ENCODE peak calls at places on chromosomes 1 and 21, in seven cellular contexts. V is colonic mucosa, B is heart right ventricle, H is suprapubic skin, I is GM23248, X is fibroblast of lung, M is NT2/D1. T is an unnamed sample.

GRCh38 chr1:51679435-51679834 is 62.5 kb downstream of the OSBPL9 start:
- DNase-seq in X (no peak), V (no peak), M (no peak), H (no peak), I (peak; percentile 73), B (no peak), T (no peak)

GRCh38 chr1:47914218-47914937 is 82.8 kb downstream of the TRABD2B start:
- DNase-seq in X (no peak), B (no peak), V (no peak), M (no peak), I (no peak), H (no peak), T (no peak)

GRCh38 chr1:150364231-150365003 is 470 bp downstream of the RPRD2 start:
- DNase-seq in V (peak; percentile 76), H (peak; percentile 90), X (peak; percentile 71), B (peak; percentile 82), I (peak; percentile 90), M (peak; percentile 70), T (peak; percentile 79)

GRCh38 chr1:94298861-94299260 is 61.5 kb upstream of the ARHGAP29 start:
- DNase-seq in X (peak; percentile 83), H (peak; percentile 66), I (peak; percentile 65), M (no peak), B (peak; percentile 45), V (no peak), T (no peak)

GRCh38 chr1:85188530-85188929 is 12.3 kb downstream of the SYDE2 start:
- DNase-seq in B (no peak), M (no peak), H (no peak), I (no peak), X (no peak), V (no peak), T (no peak)

GRCh38 chr1:8004803-8005573 is 21.1 kb downstream of the ERRFI1 start:
- DNase-seq in I (peak; percentile 97), M (no peak), B (peak; percentile 56), V (peak; percentile 41), H (peak; percentile 96), X (peak; percentile 99), T (peak; percentile 83)

GRCh38 chr21:17428484-17428869 is 84.4 kb upstream of the CXADR start:
- DNase-seq in I (no peak), X (no peak), M (no peak), H (no peak), B (no peak), V (no peak), T (no peak)

GRCh38 chr1:23619299-23620188 is 60.2 kb upstream of the ID3 start:
- DNase-seq in B (peak; percentile 17), I (peak; percentile 54), V (peak; percentile 84), H (no peak), X (no peak), M (no peak), T (no peak)

GRCh38 chr1:168234846-168235547 is 9.2 kb downstream of the SFT2D2 start:
- DNase-seq in X (peak; percentile 36), B (no peak), I (peak; percentile 77), M (peak; percentile 39), H (no peak), V (no peak), T (no peak)

GRCh38 chr1:186849271-186849671 is 20.5 kb downstream of the PLA2G4A start:
- DNase-seq in X (no peak), I (no peak), B (no peak), M (no peak), H (no peak), V (no peak), T (no peak)

GRCh38 chr1:20837554-20838192 is 50.6 kb upstream of the HP1BP3 start:
- DNase-seq in M (no peak), I (no peak), X (peak; percentile 12), B (no peak), V (no peak), H (no peak), T (no peak)

GRCh38 chr1:17627239-17628052 is 87.9 kb downstream of the ARHGEF10L start:
- DNase-seq in B (no peak), V (no peak), H (no peak), M (no peak), X (no peak), I (no peak), T (no peak)

GRCh38 chr1:188669715-188670114 is 1807.9 kb downstream of the BRINP3 start:
- DNase-seq in V (no peak), X (peak; percentile 38), B (no peak), I (no peak), H (no peak), M (peak; percentile 20), T (no peak)

GRCh38 chr1:154148787-154149186 is 6.1 kb downstream of the NUP210L start:
- DNase-seq in M (no peak), X (no peak), V (no peak), B (no peak), I (peak; percentile 20), H (no peak), T (no peak)

GRCh38 chr1:25123551-25123950 is 108.8 kb downstream of the SYF2 start:
- DNase-seq in M (no peak), H (no peak), V (no peak), X (no peak), B (no peak), I (peak; percentile 56), T (no peak)

GRCh38 chr1:31731049-31731565 is 27.3 kb upstream of the COL16A1 start:
- DNase-seq in B (no peak), I (no peak), M (no peak), V (no peak), X (no peak), H (no peak), T (no peak)

GRCh38 chr1:181356505-181357340 is 126.6 kb upstream of the CACNA1E start:
- DNase-seq in I (no peak), B (no peak), V (no peak), M (no peak), X (no peak), H (no peak), T (no peak)

GRCh38 chr1:22612657-22613056 is 23.8 kb upstream of the C1QA start:
- DNase-seq in V (no peak), H (no peak), M (no peak), X (no peak), B (no peak), I (no peak), T (no peak)

GRCh38 chr1:210541680-210542358 is 213.1 kb downstream of the HHAT start:
- DNase-seq in B (no peak), H (no peak), X (no peak), V (no peak), I (no peak), M (peak; percentile 72), T (no peak)

GRCh38 chr1:179883739-179884138 is 1.7 kb downstream of the TOR1AIP1 start:
- DNase-seq in B (no peak), M (no peak), V (no peak), H (no peak), X (no peak), I (peak; percentile 33), T (no peak)

GRCh38 chr21:45460611-45461368 is 55.8 kb downstream of the COL18A1 start:
- DNase-seq in X (peak; percentile 68), B (no peak), H (no peak), M (no peak), I (peak; percentile 90), V (no peak), T (no peak)

GRCh38 chr21:45458281-45459170 is 53.6 kb downstream of the COL18A1 start:
- DNase-seq in V (no peak), B (no peak), M (no peak), I (no peak), X (no peak), H (no peak), T (peak; percentile 38)

GRCh38 chr21:45460011-45460565 is 55.1 kb downstream of the COL18A1 start:
- DNase-seq in M (no peak), I (no peak), H (peak; percentile 52), B (no peak), V (no peak), X (no peak), T (peak; percentile 27)

GRCh38 chr21:45457832-45458172 is 52.8 kb downstream of the COL18A1 start:
- DNase-seq in I (no peak), X (no peak), M (no peak), H (no peak), B (no peak), V (no peak), T (peak; percentile 34)

GRCh38 chr21:45459171-45460010 is 54.4 kb downstream of the COL18A1 start:
- DNase-seq in X (no peak), M (no peak), I (no peak), V (no peak), H (peak; percentile 49), B (no peak), T (no peak)
- H3K4me1 ChIP-seq in X (peaks cover 20% of the 10 kb centered on the region), M (peaks cover 33% of the 10 kb centered on the region), I (peaks cover 21% of the 10 kb centered on the region), V (no peaks in the 10 kb centered on the region), H (peaks cover 36% of the 10 kb centered on the region), B (peaks cover 8% of the 10 kb centered on the region), T (peaks cover 10% of the 10 kb centered on the region)

DNA sequence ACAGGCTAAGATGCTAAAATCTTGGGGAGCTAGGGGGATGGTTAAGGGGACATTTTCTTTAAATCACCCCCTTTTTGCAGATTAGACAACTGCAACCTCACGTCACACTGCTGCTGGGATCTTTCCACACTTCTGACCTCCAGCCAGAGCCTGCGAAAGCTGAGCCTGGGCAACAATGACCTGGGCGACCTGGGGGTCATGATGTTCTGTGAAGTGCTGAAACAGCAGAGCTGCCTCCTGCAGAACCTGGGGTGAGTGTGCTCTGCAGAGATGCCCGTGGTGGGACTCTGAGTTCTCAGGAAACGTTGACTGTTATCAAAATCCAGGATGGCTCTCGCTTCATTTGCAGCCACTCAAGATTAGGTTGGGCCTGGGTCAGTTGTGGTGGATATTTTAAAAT is 13.3 kb downstream of the OR2B11 start:
- DNase-seq in H (no peak), X (no peak), I (no peak), V (no peak), M (no peak), B (no peak), T (no peak)
- H3K4me1 ChIP-seq in H (no peaks in the 10 kb centered on the region), X (no peaks in the 10 kb centered on the region), I (no peaks in the 10 kb centered on the region), V (no peaks in the 10 kb centered on the region), M (peaks cover 2% of the 10 kb centered on the region), B (no peaks in the 10 kb centered on the region), T (no peaks in the 10 kb centered on the region)

DNA sequence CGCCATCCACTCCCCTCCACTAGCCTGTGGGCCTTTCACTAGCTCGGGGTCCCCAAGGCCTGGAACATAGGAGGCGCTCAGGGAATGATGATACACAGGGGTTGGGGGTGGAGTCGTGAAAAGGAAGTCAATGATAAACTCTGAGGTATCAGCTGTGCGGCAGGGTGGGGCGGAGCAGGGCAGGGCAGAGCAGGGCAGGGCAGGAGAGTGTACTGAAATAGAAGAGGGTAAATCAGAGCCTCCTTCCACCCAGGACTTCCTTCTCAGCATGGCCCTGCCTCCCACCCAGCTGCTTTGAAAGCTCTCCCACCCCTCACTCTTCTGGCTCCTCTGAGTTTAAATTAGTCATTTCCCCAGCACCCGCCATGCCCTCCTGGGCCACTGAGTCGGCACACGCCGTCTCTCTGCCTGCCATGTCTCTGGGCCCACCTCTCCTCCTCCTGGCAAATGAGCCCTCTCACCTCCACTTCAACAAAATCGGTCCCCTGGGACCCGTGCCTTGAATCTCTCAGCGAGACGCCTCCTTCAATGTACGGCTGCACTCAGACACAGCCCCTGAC is 16.9 kb downstream of the CAPZB start:
- DNase-seq in M (no peak), B (peak; percentile 38), H (no peak), V (peak; percentile 96), X (no peak), I (no peak), T (no peak)
- H3K4me1 ChIP-seq in M (peaks cover 8% of the 10 kb centered on the region), B (peaks cover 52% of the 10 kb centered on the region), H (peaks cover 82% of the 10 kb centered on the region), V (peaks cover 35% of the 10 kb centered on the region), X (peaks cover 20% of the 10 kb centered on the region), I (peaks cover 45% of the 10 kb centered on the region), T (peaks cover 42% of the 10 kb centered on the region)

DNA sequence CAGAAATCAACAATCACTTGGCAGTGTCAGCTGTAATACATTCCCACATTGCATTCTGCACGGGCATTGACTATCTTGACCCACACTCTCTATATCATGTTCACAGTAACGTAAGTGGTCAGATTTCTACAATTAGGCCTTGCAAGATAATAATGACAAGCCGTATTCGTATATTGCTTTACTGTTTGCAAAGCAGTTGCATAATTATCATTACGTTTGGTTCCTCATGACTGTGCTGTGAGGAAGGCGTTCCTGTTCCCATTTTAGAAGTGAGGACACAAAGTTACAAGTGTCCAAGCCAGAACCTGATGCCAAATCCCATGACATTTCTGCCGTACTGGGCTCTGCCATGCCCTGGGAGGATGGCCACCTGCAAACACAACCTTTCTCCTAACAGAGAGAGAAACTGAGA is 53.5 kb upstream of the TARBP1 start:
- DNase-seq in V (peak; percentile 48), M (no peak), I (peak; percentile 53), H (peak; percentile 82), X (peak; percentile 73), B (peak; percentile 76), T (no peak)
- H3K4me1 ChIP-seq in V (peaks cover 17% of the 10 kb centered on the region), M (no peaks in the 10 kb centered on the region), I (peaks cover 56% of the 10 kb centered on the region), H (peaks cover 92% of the 10 kb centered on the region), X (peaks cover 40% of the 10 kb centered on the region), B (peaks cover 76% of the 10 kb centered on the region), T (peaks cover 48% of the 10 kb centered on the region)